ENCODE peak calls at places on chromosomes 6 and 20, in seven cellular contexts. One of them, this sample, is unnamed.

GRCh38 chr20:61937146-61937962 is 128.3 kb downstream of the TAF4 start:
- DNase-seq in amniotic epithelial cell: no peak
- DNase-seq in GM13977: no peak
- DNase-seq in T-helper 2 cell: no peak
- DNase-seq in tibial nerve: peak; percentile 5
- DNase-seq in stimulated activated CD4-positive, alpha-beta T cell treated with anti-CD3 and anti-CD28 coated beads, Interleukin-4, amount 100 ng/mL, for 1 hour: no peak
- DNase-seq in body of pancreas: no peak
- DNase-seq in this sample: no peak

GRCh38 chr6:43436577-43437282 is 9.4 kb downstream of the ABCC10 start:
- DNase-seq in GM13977: no peak
- DNase-seq in T-helper 2 cell: no peak
- DNase-seq in tibial nerve: no peak
- DNase-seq in stimulated activated CD4-positive, alpha-beta T cell treated with anti-CD3 and anti-CD28 coated beads, Interleukin-4, amount 100 ng/mL, for 1 hour: no peak
- DNase-seq in body of pancreas: peak; percentile 57
- DNase-seq in amniotic epithelial cell: peak; percentile 86
- DNase-seq in this sample: no peak

GRCh38 chr6:3820563-3820962 is 28.6 kb upstream of the FAM50B start:
- DNase-seq in tibial nerve: no peak
- DNase-seq in amniotic epithelial cell: no peak
- DNase-seq in GM13977: no peak
- DNase-seq in T-helper 2 cell: no peak
- DNase-seq in stimulated activated CD4-positive, alpha-beta T cell treated with anti-CD3 and anti-CD28 coated beads, Interleukin-4, amount 100 ng/mL, for 1 hour: no peak
- DNase-seq in body of pancreas: no peak
- DNase-seq in this sample: no peak

GRCh38 chr6:151154418-151154817 is 85.3 kb upstream of the AKAP12 start:
- DNase-seq in stimulated activated CD4-positive, alpha-beta T cell treated with anti-CD3 and anti-CD28 coated beads, Interleukin-4, amount 100 ng/mL, for 1 hour: no peak
- DNase-seq in GM13977: no peak
- DNase-seq in body of pancreas: peak; percentile 68
- DNase-seq in amniotic epithelial cell: peak; percentile 37
- DNase-seq in T-helper 2 cell: no peak
- DNase-seq in tibial nerve: no peak
- DNase-seq in this sample: no peak

GRCh38 chr6:1986454-1987243 is 258.8 kb downstream of the GMDS start:
- DNase-seq in amniotic epithelial cell: peak; percentile 38
- DNase-seq in tibial nerve: no peak
- DNase-seq in GM13977: no peak
- DNase-seq in T-helper 2 cell: no peak
- DNase-seq in body of pancreas: no peak
- DNase-seq in stimulated activated CD4-positive, alpha-beta T cell treated with anti-CD3 and anti-CD28 coated beads, Interleukin-4, amount 100 ng/mL, for 1 hour: no peak
- DNase-seq in this sample: no peak

GRCh38 chr6:116682334-116682712 is 1.3 kb downstream of the KPNA5 start:
- DNase-seq in GM13977: peak; percentile 43
- DNase-seq in body of pancreas: no peak
- DNase-seq in T-helper 2 cell: peak; percentile 13
- DNase-seq in stimulated activated CD4-positive, alpha-beta T cell treated with anti-CD3 and anti-CD28 coated beads, Interleukin-4, amount 100 ng/mL, for 1 hour: no peak
- DNase-seq in tibial nerve: no peak
- DNase-seq in amniotic epithelial cell: peak; percentile 80
- DNase-seq in this sample: no peak

GRCh38 chr6:156781882-156782631 is 4.9 kb downstream of the ARID1B start:
- DNase-seq in stimulated activated CD4-positive, alpha-beta T cell treated with anti-CD3 and anti-CD28 coated beads, Interleukin-4, amount 100 ng/mL, for 1 hour: no peak
- DNase-seq in tibial nerve: no peak
- DNase-seq in GM13977: no peak
- DNase-seq in T-helper 2 cell: no peak
- DNase-seq in amniotic epithelial cell: no peak
- DNase-seq in body of pancreas: no peak
- DNase-seq in this sample: no peak

GRCh38 chr6:106513813-106514212 is 115.5 kb downstream of the RTN4IP1 start:
- DNase-seq in GM13977: peak; percentile 15
- DNase-seq in amniotic epithelial cell: no peak
- DNase-seq in stimulated activated CD4-positive, alpha-beta T cell treated with anti-CD3 and anti-CD28 coated beads, Interleukin-4, amount 100 ng/mL, for 1 hour: no peak
- DNase-seq in tibial nerve: no peak
- DNase-seq in T-helper 2 cell: no peak
- DNase-seq in body of pancreas: no peak
- DNase-seq in this sample: no peak

GRCh38 chr6:119240257-119241123 is 109.1 kb downstream of the MAN1A1 start:
- DNase-seq in GM13977: no peak
- DNase-seq in stimulated activated CD4-positive, alpha-beta T cell treated with anti-CD3 and anti-CD28 coated beads, Interleukin-4, amount 100 ng/mL, for 1 hour: no peak
- DNase-seq in body of pancreas: no peak
- DNase-seq in tibial nerve: no peak
- DNase-seq in T-helper 2 cell: no peak
- DNase-seq in amniotic epithelial cell: peak; percentile 6
- DNase-seq in this sample: no peak

GRCh38 chr6:131136021-131136847 is 967 bp downstream of the AKAP7 start:
- DNase-seq in tibial nerve: no peak
- DNase-seq in GM13977: no peak
- DNase-seq in body of pancreas: peak; percentile 19
- DNase-seq in amniotic epithelial cell: peak; percentile 39
- DNase-seq in stimulated activated CD4-positive, alpha-beta T cell treated with anti-CD3 and anti-CD28 coated beads, Interleukin-4, amount 100 ng/mL, for 1 hour: no peak
- DNase-seq in T-helper 2 cell: no peak
- DNase-seq in this sample: no peak

GRCh38 chr6:105109955-105110650 is 69.7 kb downstream of the POPDC3 start:
- DNase-seq in body of pancreas: no peak
- DNase-seq in tibial nerve: no peak
- DNase-seq in T-helper 2 cell: no peak
- DNase-seq in GM13977: no peak
- DNase-seq in stimulated activated CD4-positive, alpha-beta T cell treated with anti-CD3 and anti-CD28 coated beads, Interleukin-4, amount 100 ng/mL, for 1 hour: no peak
- DNase-seq in amniotic epithelial cell: no peak
- DNase-seq in this sample: no peak

GRCh38 chr6:34586327-34587040 is 30.4 kb upstream of the SPDEF start:
- DNase-seq in GM13977: peak; percentile 18
- DNase-seq in tibial nerve: no peak
- DNase-seq in body of pancreas: no peak
- DNase-seq in amniotic epithelial cell: no peak
- DNase-seq in stimulated activated CD4-positive, alpha-beta T cell treated with anti-CD3 and anti-CD28 coated beads, Interleukin-4, amount 100 ng/mL, for 1 hour: no peak
- DNase-seq in T-helper 2 cell: no peak
- DNase-seq in this sample: no peak

GRCh38 chr6:141981190-141981589 is 151.5 kb upstream of the GJE1 start:
- DNase-seq in body of pancreas: no peak
- DNase-seq in GM13977: no peak
- DNase-seq in T-helper 2 cell: no peak
- DNase-seq in tibial nerve: no peak
- DNase-seq in stimulated activated CD4-positive, alpha-beta T cell treated with anti-CD3 and anti-CD28 coated beads, Interleukin-4, amount 100 ng/mL, for 1 hour: no peak
- DNase-seq in amniotic epithelial cell: no peak
- DNase-seq in this sample: no peak

GRCh38 chr20:64223526-64224067 is 32.0 kb upstream of the PCMTD2 start:
- DNase-seq in body of pancreas: no peak
- DNase-seq in amniotic epithelial cell: peak; percentile 49
- DNase-seq in tibial nerve: no peak
- DNase-seq in GM13977: no peak
- DNase-seq in stimulated activated CD4-positive, alpha-beta T cell treated with anti-CD3 and anti-CD28 coated beads, Interleukin-4, amount 100 ng/mL, for 1 hour: no peak
- DNase-seq in T-helper 2 cell: no peak
- DNase-seq in this sample: no peak

GRCh38 chr6:137475103-137475502 is 19.1 kb downstream of the OLIG3 start:
- DNase-seq in GM13977: no peak
- DNase-seq in stimulated activated CD4-positive, alpha-beta T cell treated with anti-CD3 and anti-CD28 coated beads, Interleukin-4, amount 100 ng/mL, for 1 hour: no peak
- DNase-seq in T-helper 2 cell: no peak
- DNase-seq in amniotic epithelial cell: no peak
- DNase-seq in body of pancreas: no peak
- DNase-seq in tibial nerve: no peak
- DNase-seq in this sample: no peak

GRCh38 chr20:8721098-8721497 is 347.8 kb upstream of the PLCB4 start:
- DNase-seq in stimulated activated CD4-positive, alpha-beta T cell treated with anti-CD3 and anti-CD28 coated beads, Interleukin-4, amount 100 ng/mL, for 1 hour: peak; percentile 2
- DNase-seq in tibial nerve: no peak
- DNase-seq in amniotic epithelial cell: peak; percentile 48
- DNase-seq in body of pancreas: peak; percentile 58
- DNase-seq in GM13977: peak; percentile 10
- DNase-seq in T-helper 2 cell: no peak
- DNase-seq in this sample: no peak

GRCh38 chr6:43267619-43268347 is 24.5 kb downstream of the TTBK1 start:
- DNase-seq in T-helper 2 cell: no peak
- DNase-seq in tibial nerve: no peak
- DNase-seq in amniotic epithelial cell: no peak
- DNase-seq in stimulated activated CD4-positive, alpha-beta T cell treated with anti-CD3 and anti-CD28 coated beads, Interleukin-4, amount 100 ng/mL, for 1 hour: no peak
- DNase-seq in GM13977: no peak
- DNase-seq in body of pancreas: peak; percentile 43
- DNase-seq in this sample: no peak

GRCh38 chr6:165913676-165914570 is 250.9 kb upstream of the PDE10A start:
- DNase-seq in T-helper 2 cell: no peak
- DNase-seq in tibial nerve: no peak
- DNase-seq in stimulated activated CD4-positive, alpha-beta T cell treated with anti-CD3 and anti-CD28 coated beads, Interleukin-4, amount 100 ng/mL, for 1 hour: no peak
- DNase-seq in GM13977: no peak
- DNase-seq in amniotic epithelial cell: peak; percentile 55
- DNase-seq in body of pancreas: no peak
- DNase-seq in this sample: no peak

GRCh38 chr6:29552512-29553051 is 7.0 kb downstream of the UBD start:
- DNase-seq in amniotic epithelial cell: peak; percentile 78
- DNase-seq in body of pancreas: no peak
- DNase-seq in tibial nerve: no peak
- DNase-seq in stimulated activated CD4-positive, alpha-beta T cell treated with anti-CD3 and anti-CD28 coated beads, Interleukin-4, amount 100 ng/mL, for 1 hour: no peak
- DNase-seq in GM13977: peak; percentile 88
- DNase-seq in T-helper 2 cell: no peak
- DNase-seq in this sample: no peak

GRCh38 chr6:44826277-44826676 is 438.8 kb downstream of the CDC5L start:
- DNase-seq in amniotic epithelial cell: no peak
- DNase-seq in T-helper 2 cell: no peak
- DNase-seq in body of pancreas: no peak
- DNase-seq in stimulated activated CD4-positive, alpha-beta T cell treated with anti-CD3 and anti-CD28 coated beads, Interleukin-4, amount 100 ng/mL, for 1 hour: no peak
- DNase-seq in tibial nerve: no peak
- DNase-seq in GM13977: no peak
- DNase-seq in this sample: no peak

GRCh38 chr20:13226367-13226766 is 5.3 kb downstream of the ISM1 start:
- DNase-seq in amniotic epithelial cell: no peak
- DNase-seq in tibial nerve: no peak
- DNase-seq in body of pancreas: no peak
- DNase-seq in T-helper 2 cell: no peak
- DNase-seq in stimulated activated CD4-positive, alpha-beta T cell treated with anti-CD3 and anti-CD28 coated beads, Interleukin-4, amount 100 ng/mL, for 1 hour: no peak
- DNase-seq in GM13977: no peak
- DNase-seq in this sample: no peak

GRCh38 chr20:58112017-58112781 is 116.3 kb downstream of the ANKRD60 start:
- DNase-seq in T-helper 2 cell: no peak
- DNase-seq in GM13977: no peak
- DNase-seq in body of pancreas: no peak
- DNase-seq in stimulated activated CD4-positive, alpha-beta T cell treated with anti-CD3 and anti-CD28 coated beads, Interleukin-4, amount 100 ng/mL, for 1 hour: no peak
- DNase-seq in amniotic epithelial cell: peak; percentile 76
- DNase-seq in tibial nerve: no peak
- DNase-seq in this sample: peak; percentile 67

GRCh38 chr20:9072741-9073310 is 3.9 kb downstream of the PLCB4 start:
- DNase-seq in tibial nerve: no peak
- DNase-seq in body of pancreas: no peak
- DNase-seq in amniotic epithelial cell: no peak
- DNase-seq in stimulated activated CD4-positive, alpha-beta T cell treated with anti-CD3 and anti-CD28 coated beads, Interleukin-4, amount 100 ng/mL, for 1 hour: no peak
- DNase-seq in GM13977: no peak
- DNase-seq in T-helper 2 cell: no peak
- DNase-seq in this sample: no peak